ENCODE peak calls at places on chromosome 5, in five cellular contexts. G is GM06990, L is NCI-H2171, N is mucosa of descending colon, E is LoVo. S is an unnamed sample.

GRCh38 chr5:168364738-168365550 is 73.5 kb downstream of the WWC1 start:
- DNase-seq in L (no peak), N (peak; percentile 32), E (no peak), G (no peak), S (no peak)

GRCh38 chr5:1399737-1400136 is 45.5 kb downstream of the SLC6A3 start:
- DNase-seq in G (no peak), N (no peak), E (no peak), L (no peak), S (no peak)

GRCh38 chr5:133245191-133246052 is 193.6 kb downstream of the HSPA4 start:
- DNase-seq in E (peak; percentile 70), N (no peak), L (no peak), G (no peak), S (no peak)

GRCh38 chr5:42492978-42493377 is 69.7 kb downstream of the GHR start:
- DNase-seq in L (no peak), E (no peak), G (no peak), N (no peak), S (no peak)

GRCh38 chr5:114055318-114055788 is 306.5 kb upstream of the KCNN2 start:
- DNase-seq in G (no peak), N (peak; percentile 24), L (peak; percentile 46), E (no peak), S (no peak)

GRCh38 chr5:176547811-176548210 is 1.3 kb upstream of the CDHR2 start:
- DNase-seq in E (peak; percentile 49), L (no peak), G (no peak), N (peak; percentile 80), S (no peak)

GRCh38 chr5:17412760-17413671 is 85.0 kb upstream of the TAF11L2 start:
- DNase-seq in E (no peak), G (no peak), L (no peak), N (no peak), S (no peak)

GRCh38 chr5:59656351-59657254 is 236.9 kb downstream of the PDE4D start:
- DNase-seq in L (no peak), E (no peak), N (no peak), G (no peak), S (no peak)

GRCh38 chr5:94693043-94693822 is 74.8 kb downstream of the SLF1 start:
- DNase-seq in E (peak; percentile 54), L (no peak), G (peak; percentile 12), N (no peak), S (no peak)

GRCh38 chr5:113276001-113276400 is 158.8 kb downstream of the TSSK1B start:
- DNase-seq in G (no peak), L (no peak), E (no peak), N (no peak), S (no peak)

GRCh38 chr5:138470322-138471285 is 5.3 kb downstream of the EGR1 start:
- DNase-seq in L (no peak), N (no peak), G (no peak), E (peak; percentile 16), S (no peak)

GRCh38 chr5:179731791-179732411 is 721 bp upstream of the MAML1 start:
- DNase-seq in E (peak; percentile 26), G (peak; percentile 18), L (no peak), N (peak; percentile 55), S (peak; percentile 10)

GRCh38 chr5:135120951-135121350 is 86.9 kb upstream of the PITX1 start:
- DNase-seq in L (no peak), N (no peak), E (no peak), G (no peak), S (no peak)